ENCODE peak calls at places on chromosome 21, in four cellular contexts. S, X, O and P are unnamed samples. For H3K4me1, the result is how much of the 10 kb centered on the place peaks cover.

GRCh38 chr21:35352066-35352770 is 303.1 kb upstream of the RUNX1 start:
- DNase-seq in S (no peak), O (no peak), X (no peak), P (no peak)

GRCh38 chr21:33931799-33932390 is 16.3 kb upstream of the ATP5PO start:
- DNase-seq in S (no peak), O (peak), X (no peak), P (no peak)

GRCh38 chr21:42749226-42749625 is 95.8 kb downstream of the PDE9A start:
- DNase-seq in S (no peak), X (no peak), O (peak), P (no peak)

GRCh38 chr21:42349420-42350075 is 1.2 kb downstream of the TFF2 start:
- DNase-seq in O (peak), X (no peak), S (no peak), P (no peak)

GRCh38 chr21:34830386-34831140 is 161.8 kb downstream of the CLIC6 start:
- DNase-seq in S (no peak), X (no peak), O (no peak), P (no peak)

GRCh38 chr21:29184047-29184446 is 53.6 kb downstream of the MAP3K7CL start:
- DNase-seq in S (no peak), X (no peak), O (no peak), P (no peak)

GRCh38 chr21:31665397-31665796 is 5.9 kb downstream of the SOD1 start:
- DNase-seq in O (no peak), S (no peak), X (no peak), P (no peak)

GRCh38 chr21:15875286-15875685 is 145.5 kb downstream of the USP25 start:
- DNase-seq in O (no peak), X (no peak), S (no peak), P (no peak)

GRCh38 chr21:28916150-28916893 is 76.4 kb downstream of the LTN1 start:
- DNase-seq in X (no peak), S (no peak), O (no peak), P (no peak)

GRCh38 chr21:41678944-41679343 is 87.9 kb downstream of the RIPK4 start:
- DNase-seq in O (peak), S (peak), X (peak), P (peak)

GRCh38 chr21:32088471-32088870 is 190.4 kb downstream of the MIS18A start:
- DNase-seq in X (no peak), O (no peak), S (no peak), P (no peak)

GRCh38 chr21:16976132-16976666 is 536.6 kb upstream of the CXADR start:
- DNase-seq in X (no peak), S (no peak), O (no peak), P (no peak)

GRCh38 chr21:37374026-37374425 is 7.5 kb downstream of the DYRK1A start:
- DNase-seq in O (no peak), X (no peak), S (no peak), P (no peak)

GRCh38 chr21:34639882-34640788 is 25.2 kb upstream of the RCAN1 start:
- DNase-seq in X (no peak), S (no peak), O (no peak), P (no peak)

GRCh38 chr21:33199516-33200217 is 30.1 kb upstream of the IFNAR2 start:
- DNase-seq in S (peak), X (peak), O (no peak), P (peak)

GRCh38 chr21:16302851-16303282 is 573.1 kb downstream of the USP25 start:
- DNase-seq in S (peak), O (no peak), X (peak), P (no peak)

GRCh38 chr21:35026153-35026499 is 23.0 kb downstream of the RUNX1 start:
- DNase-seq in X (no peak), O (no peak), S (no peak), P (no peak)

GRCh38 chr21:33948951-33949444 is 33.4 kb upstream of the ATP5PO start:
- DNase-seq in X (no peak), O (no peak), S (no peak), P (no peak)

GRCh38 chr21:41691205-41692203 is 75.3 kb downstream of the RIPK4 start:
- DNase-seq in S (no peak), X (no peak), O (no peak), P (no peak)

GRCh38 chr21:30249936-30250335 is 32.8 kb downstream of the KRTAP24-1 start:
- DNase-seq in O (no peak), S (no peak), X (no peak), P (no peak)

GRCh38 chr21:35234725-35235124 is 185.6 kb upstream of the RUNX1 start:
- DNase-seq in O (no peak), S (no peak), X (no peak), P (no peak)

GRCh38 chr21:31132574-31133242 is 94.4 kb upstream of the KRTAP19-8 start:
- DNase-seq in S (no peak), O (no peak), X (no peak), P (no peak)

GRCh38 chr21:41658321-41658720 is 108.5 kb downstream of the RIPK4 start:
- DNase-seq in X (no peak), S (no peak), O (peak), P (no peak)

GRCh38 chr21:14734191-14734590 is 188.1 kb upstream of the SAMSN1 start:
- DNase-seq in O (no peak), X (no peak), S (no peak), P (no peak)

GRCh38 chr21:46661211-46661625 is 25.7 kb downstream of the PRMT2 start:
- DNase-seq in X (no peak), S (peak), O (no peak), P (peak)

GRCh38 chr21:31798842-31799691 is 67.1 kb upstream of the SCAF4 start:
- DNase-seq in O (no peak), S (no peak), X (no peak), P (no peak)

GRCh38 chr21:19109694-19110093 is 706.1 kb upstream of the TMPRSS15 start:
- DNase-seq in X (no peak), O (no peak), S (no peak), P (no peak)

DNA sequence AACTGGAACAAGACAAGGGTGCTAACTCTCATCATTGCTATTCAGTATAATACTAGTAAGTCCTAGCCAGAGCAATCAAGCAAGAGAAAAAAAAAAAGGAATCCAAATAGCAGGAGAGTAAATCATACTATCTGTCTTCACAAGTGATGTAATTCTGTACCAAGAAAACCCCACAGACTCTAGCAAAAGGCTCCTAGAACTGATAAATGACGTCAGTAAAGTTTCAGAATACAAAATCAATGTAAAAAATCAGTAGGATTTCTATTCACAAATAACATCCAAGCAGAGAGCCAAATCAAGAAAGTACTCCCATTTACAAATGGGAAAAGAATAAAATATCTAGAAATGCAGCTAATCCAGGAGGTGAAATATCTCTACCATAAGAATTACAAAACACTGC is 1632.9 kb downstream of the NCAM2 start:
- DNase-seq in X (no peak), S (no peak), O (no peak), P (no peak)
- H3K4me3 ChIP-seq in X (no peak), S (no peak), O (no peak), P (no peak)

DNA sequence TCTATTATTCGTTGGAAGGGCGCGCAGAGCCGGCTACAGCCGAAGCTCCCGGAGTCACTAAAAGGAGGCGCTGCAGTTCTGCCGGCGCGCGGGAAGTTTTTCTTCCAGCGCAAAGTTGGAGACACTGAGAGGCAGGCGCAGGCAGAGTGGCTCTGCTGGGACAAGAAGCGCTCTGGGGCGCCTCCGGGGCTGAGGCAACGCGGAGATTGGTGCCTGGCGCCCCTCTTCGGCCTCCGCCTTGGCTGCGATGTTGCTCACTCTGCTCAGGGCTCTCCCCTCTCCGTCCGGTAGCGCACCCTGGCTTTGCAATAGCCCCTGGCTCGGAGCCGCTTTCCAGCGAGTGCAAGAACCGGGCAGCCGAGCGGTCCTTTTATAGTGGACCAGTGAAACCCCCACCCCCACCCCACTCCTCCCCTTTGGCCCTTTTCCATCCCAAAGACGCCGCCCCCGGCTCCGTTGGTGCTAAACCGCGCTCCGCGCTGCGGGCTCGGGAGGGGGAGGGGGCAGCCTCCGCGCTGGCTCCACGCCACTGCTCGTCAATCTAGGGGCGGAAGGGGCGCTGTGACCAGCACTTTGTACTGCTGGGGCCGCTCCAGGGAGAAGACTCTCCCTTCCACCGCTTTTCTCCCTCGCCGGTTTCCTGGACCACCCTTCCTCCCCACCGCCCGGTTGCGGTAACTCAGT is at the start of gene ADAMTS1:
- DNase-seq in O (peak), X (peak), S (peak), P (peak)
- TF ChIP-seq POLR2A in O (peak), X (peak), S (peak), P (peak)

DNA sequence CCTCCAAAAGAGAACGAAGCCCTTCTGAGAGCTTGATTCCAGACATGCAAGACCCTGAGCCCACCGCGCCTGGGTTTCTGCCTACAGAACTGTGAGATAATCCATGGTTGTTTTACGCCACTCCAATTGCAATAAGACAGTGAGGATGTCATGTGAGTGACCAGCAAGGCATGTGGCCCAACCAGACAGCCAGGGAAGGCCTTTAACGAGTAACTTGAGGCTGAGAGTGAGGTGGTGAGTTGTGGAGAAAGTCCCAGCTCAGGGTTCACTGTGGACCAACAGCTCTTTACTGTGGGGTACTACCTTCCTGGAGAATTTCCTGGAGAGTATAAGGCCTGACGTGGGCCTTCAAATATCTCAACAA is 153.9 kb downstream of the ETS2 start:
- DNase-seq in S (peak), O (no peak), X (no peak), P (no peak)
- H3K4me1 ChIP-seq in S (under half), O (under half), X (under half), P (under half)

GRCh38 chr21:38384675-38385074 is 113.6 kb downstream of the ERG start:
- DNase-seq in O (no peak), S (no peak), X (no peak), P (no peak)
- H3K4me3 ChIP-seq in O (no peak), S (no peak), X (no peak), P (no peak)

GRCh38 chr21:25552856-25553255 is 54.4 kb downstream of the MRPL39 start:
- DNase-seq in S (no peak), O (no peak), X (no peak), P (no peak)
- TF ChIP-seq POLR2A in S (no peak), O (no peak), X (no peak), P (no peak)

DNA sequence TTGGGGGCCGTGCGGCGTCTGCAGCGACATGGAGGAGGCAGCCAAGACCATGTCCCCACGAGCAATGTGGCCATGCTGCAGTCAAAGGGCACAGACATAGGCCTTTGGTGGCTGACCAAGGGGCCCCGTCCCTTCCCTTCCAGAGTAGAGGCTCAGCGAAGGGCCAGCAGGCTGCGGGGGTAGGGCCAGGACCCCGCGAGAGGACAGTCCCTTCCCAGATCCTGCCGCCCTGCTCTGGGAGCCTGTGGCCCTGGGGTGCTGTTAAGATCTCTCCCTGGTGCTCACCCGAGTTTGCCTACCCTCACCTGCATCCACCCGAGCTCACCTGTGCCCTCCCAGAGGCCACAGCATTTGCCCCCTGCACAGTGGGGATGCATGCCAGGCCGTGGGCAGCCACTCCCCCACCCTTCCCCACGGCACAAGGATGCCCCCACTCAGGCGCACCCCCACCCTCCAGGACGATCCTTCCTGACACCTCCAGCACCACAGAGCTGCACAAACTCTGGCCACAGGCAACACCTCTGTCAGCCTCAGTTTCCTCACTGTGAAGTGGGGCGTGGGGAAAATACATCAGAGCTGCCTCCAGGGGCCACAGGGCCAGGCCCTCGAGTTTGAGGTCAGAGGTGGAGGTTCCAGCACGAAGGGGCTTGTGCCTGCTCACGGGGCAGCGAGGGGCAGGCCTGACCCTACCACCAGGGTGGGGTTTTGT is 15.5 kb downstream of the ITGB2 start:
- DNase-seq in X (no peak), S (no peak), O (peak), P (no peak)
- H3K4me1 ChIP-seq in X (under half), S (under half), O (half or more), P (under half)